ENCODE peak calls at places on chromosomes 7 and 10, in five cellular contexts. B, J, M, R and Z are unnamed samples.

GRCh38 chr7:107230334-107230733 is 61.5 kb downstream of the HBP1 start:
- DNase-seq in M (peak), R (no peak), J (no peak), B (no peak), Z (no peak)

GRCh38 chr10:132446661-132447445 is 49.9 kb downstream of the PWWP2B start:
- DNase-seq in J (peak), B (peak), R (peak), M (no peak), Z (peak)

GRCh38 chr10:109504401-109504800 is 418.9 kb downstream of the XPNPEP1 start:
- DNase-seq in M (peak), B (no peak), J (no peak), R (no peak), Z (peak)

GRCh38 chr10:5416981-5417380 is 4.6 kb downstream of the NET1 start:
- DNase-seq in R (no peak), B (no peak), M (no peak), J (no peak), Z (peak)

GRCh38 chr10:117547301-117548153 is 5.0 kb downstream of the EMX2 start:
- DNase-seq in R (no peak), J (no peak), B (no peak), M (no peak), Z (no peak)

GRCh38 chr10:72661436-72661835 is 30.5 kb upstream of the MCU start:
- DNase-seq in M (no peak), J (no peak), B (no peak), R (no peak), Z (no peak)

GRCh38 chr7:64633401-64633800 is 32.5 kb upstream of the ZNF107 start:
- DNase-seq in J (no peak), B (no peak), R (no peak), M (no peak), Z (no peak)

GRCh38 chr7:44147026-44147881 is 6.1 kb upstream of the MYL7 start:
- DNase-seq in J (no peak), R (no peak), M (no peak), B (no peak), Z (no peak)

GRCh38 chr7:2529161-2530075 is 9.8 kb downstream of the LFNG start:
- DNase-seq in J (no peak), M (peak), R (peak), B (peak), Z (peak)

GRCh38 chr7:2726316-2727018 is 38.5 kb downstream of the AMZ1 start:
- DNase-seq in M (no peak), B (peak), R (no peak), J (no peak), Z (no peak)

GRCh38 chr7:77837966-77838365 is 39.4 kb downstream of the PHTF2 start:
- DNase-seq in R (no peak), M (no peak), B (no peak), J (no peak), Z (no peak)

GRCh38 chr7:75688200-75689136 is 50.3 kb downstream of the HIP1 start:
- DNase-seq in B (no peak), M (no peak), R (no peak), J (no peak), Z (no peak)